ENCODE peak calls at places on chromosome 16, in six cellular contexts. L is H9, T is neural progenitor cell, Q is AG04450, U is heart right ventricle, Y is tibial nerve. G is an unnamed sample.
A peak's percentile ranks its signal among the peaks of the same experiment; 100 is the strongest.

GRCh38 chr16:565420-566330 is 1.1 kb upstream of the NHLRC4 start:
- DNase-seq in L (no peak), T (no peak), Q (no peak), U (no peak), Y (no peak), G (no peak)

GRCh38 chr16:29645699-29646187 is 17.3 kb upstream of the SPN start:
- DNase-seq in L (no peak), T (no peak), Q (no peak), U (no peak), Y (no peak), G (no peak)

GRCh38 chr16:78504391-78504945 is 405.0 kb downstream of the WWOX start:
- DNase-seq in L (no peak), T (no peak), Q (no peak), U (peak; percentile 37), Y (no peak), G (no peak)

GRCh38 chr16:2968368-2968737 is 795 bp upstream of the PAQR4 start:
- DNase-seq in L (no peak), T (no peak), Q (no peak), U (no peak), Y (no peak), G (no peak)

GRCh38 chr16:68707341-68708152 is 29.5 kb upstream of the CDH1 start:
- DNase-seq in L (peak; percentile 91), T (peak; percentile 76), Q (no peak), U (peak; percentile 28), Y (no peak), G (no peak)

GRCh38 chr16:85125570-85126382 is 13.5 kb upstream of the CIBAR2 start:
- DNase-seq in L (no peak), T (no peak), Q (no peak), U (peak; percentile 60), Y (no peak), G (no peak)

GRCh38 chr16:11896776-11897175 is 19.0 kb downstream of the GSPT1 start:
- DNase-seq in L (no peak), T (no peak), Q (peak; percentile 36), U (no peak), Y (no peak), G (no peak)

GRCh38 chr16:1310832-1311200 is 1.4 kb downstream of the UBE2I start:
- DNase-seq in L (no peak), T (peak; percentile 61), Q (no peak), U (no peak), Y (no peak), G (no peak)

GRCh38 chr16:2979669-2980226 is 498 bp downstream of the PKMYT1 start:
- DNase-seq in L (no peak), T (peak; percentile 64), Q (no peak), U (no peak), Y (no peak), G (no peak)

GRCh38 chr16:85286970-85287814 is 174.9 kb upstream of the CIBAR2 start:
- DNase-seq in L (no peak), T (no peak), Q (no peak), U (peak; percentile 69), Y (peak; percentile 37), G (no peak)

GRCh38 chr16:10386517-10387377 is 886 bp downstream of the ATF7IP2 start:
- DNase-seq in L (no peak), T (no peak), Q (no peak), U (no peak), Y (no peak), G (no peak)

GRCh38 chr16:11032922-11033291 is 88.5 kb downstream of the CLEC16A start:
- DNase-seq in L (no peak), T (peak; percentile 73), Q (peak; percentile 39), U (no peak), Y (peak; percentile 42), G (no peak)

GRCh38 chr16:72596373-72596772 is 424.4 kb upstream of the PMFBP1 start:
- DNase-seq in L (no peak), T (no peak), Q (no peak), U (no peak), Y (no peak), G (no peak)

GRCh38 chr16:7161886-7162285 is 170.8 kb upstream of the RBFOX1 start:
- DNase-seq in L (no peak), T (no peak), Q (no peak), U (no peak), Y (no peak), G (no peak)

GRCh38 chr16:2246301-2246885 is 5.0 kb downstream of the ECI1 start:
- DNase-seq in L (no peak), T (no peak), Q (no peak), U (no peak), Y (no peak), G (no peak)

GRCh38 chr16:50858376-50858775 is 116.5 kb downstream of the CYLD start:
- DNase-seq in L (no peak), T (no peak), Q (no peak), U (no peak), Y (no peak), G (no peak)

GRCh38 chr16:53737563-53737962 is 33.6 kb downstream of the FTO start:
- DNase-seq in L (no peak), T (no peak), Q (no peak), U (no peak), Y (no peak), G (no peak)
- H3K27ac ChIP-seq in L (no peak overlapping the region), T (no peak overlapping the region), Q (no peak overlapping the region), U (no peak overlapping the region), Y (no peak overlapping the region), G (peak overlapping the region; percentile 44)

GRCh38 chr16:71439531-71439930 is 2.3 kb downstream of the TLE7 start:
- DNase-seq in L (no peak), T (no peak), Q (no peak), U (no peak), Y (no peak), G (no peak)

GRCh38 chr16:71441348-71441781 is 489 bp downstream of the TLE7 start:
- DNase-seq in L (peak; percentile 77), T (no peak), Q (no peak), U (no peak), Y (no peak), G (no peak)

GRCh38 chr16:71440669-71441347 is 1.0 kb downstream of the TLE7 start:
- DNase-seq in L (peak; percentile 73), T (peak; percentile 54), Q (no peak), U (no peak), Y (no peak), G (no peak)

GRCh38 chr16:71443714-71444113 is 1.9 kb upstream of the TLE7 start:
- DNase-seq in L (no peak), T (no peak), Q (no peak), U (no peak), Y (no peak), G (no peak)

DNA sequence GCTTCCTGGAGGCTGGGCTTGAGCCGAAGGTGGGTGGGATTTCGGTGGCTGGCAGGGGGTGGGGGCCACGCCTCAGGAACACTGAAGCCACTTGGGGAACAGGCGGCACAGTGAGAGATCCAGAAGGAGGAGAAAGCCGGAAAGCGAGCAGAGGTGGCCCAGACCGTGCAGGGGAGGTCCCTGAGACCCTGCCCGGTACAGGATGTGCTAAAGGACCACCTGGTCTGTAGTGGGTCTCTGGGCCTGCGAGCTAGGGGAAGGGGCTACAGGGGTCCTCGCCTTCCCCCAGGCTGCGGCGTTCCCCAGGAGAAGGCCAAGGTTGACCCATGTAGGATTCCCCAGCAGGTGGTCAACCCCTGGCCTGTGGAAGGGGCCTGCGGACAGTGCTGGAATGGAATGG is at the start of gene TLE7:
- DNase-seq in L (no peak), T (no peak), Q (no peak), U (no peak), Y (no peak), G (no peak)
- H3K9me3 ChIP-seq in L (peaks cover 7% of the 10 kb centered on the region), T (peaks cover 5% of the 10 kb centered on the region), Q (peaks cover 59% of the 10 kb centered on the region), U (peaks cover 53% of the 10 kb centered on the region), Y (peaks cover 69% of the 10 kb centered on the region), G (peaks cover 4% of the 10 kb centered on the region)

GRCh38 chr16:86382774-86383407 is 127.4 kb upstream of the FOXF1 start:
- DNase-seq in L (no peak), T (no peak), Q (no peak), U (no peak), Y (no peak), G (no peak)
- H3K27ac ChIP-seq in L (no peak overlapping the region), T (no peak overlapping the region), Q (peak overlapping the region; percentile 83), U (no peak overlapping the region), Y (no peak overlapping the region), G (no peak overlapping the region)

GRCh38 chr16:57489229-57489628 is 2.9 kb upstream of the DOK4 start:
- DNase-seq in L (no peak), T (no peak), Q (no peak), U (no peak), Y (peak; percentile 10), G (no peak)

GRCh38 chr16:57497121-57497520 is 10.8 kb upstream of the DOK4 start:
- DNase-seq in L (no peak), T (no peak), Q (no peak), U (no peak), Y (no peak), G (no peak)

GRCh38 chr16:57498031-57498430 is 11.7 kb upstream of the DOK4 start:
- DNase-seq in L (no peak), T (no peak), Q (no peak), U (no peak), Y (no peak), G (no peak)

DNA sequence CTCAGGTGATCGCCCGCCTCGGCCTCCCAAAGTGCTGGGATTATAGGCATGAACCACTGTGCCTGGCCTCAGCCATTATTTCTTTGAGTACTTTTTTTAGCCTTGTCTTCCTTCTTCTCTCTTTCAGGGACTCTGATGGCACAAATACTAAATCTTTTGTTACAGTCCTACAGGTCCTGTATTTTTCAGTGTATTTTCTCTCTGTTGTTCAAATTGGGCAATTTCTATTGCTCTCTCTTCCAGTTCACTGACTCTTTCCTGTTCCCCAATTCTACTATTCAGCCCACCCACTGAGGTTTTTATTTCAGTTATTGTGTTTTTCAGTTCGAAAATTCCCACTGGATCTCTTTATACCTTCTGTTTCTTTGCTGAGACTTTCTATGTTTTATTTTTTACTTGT is 7.5 kb upstream of the DOK4 start:
- DNase-seq in L (no peak), T (no peak), Q (no peak), U (no peak), Y (no peak), G (no peak)
- H3K9me3 ChIP-seq in L (no peaks in the 10 kb centered on the region), T (no peaks in the 10 kb centered on the region), Q (peaks cover 4% of the 10 kb centered on the region), U (no peaks in the 10 kb centered on the region), Y (no peaks in the 10 kb centered on the region), G (no peaks in the 10 kb centered on the region)